ENCODE peak calls at places on chromosome 15, in ten cellular contexts. C is COR-L47; W is psoas muscle; V is OCI-LY7; B is HuH-7.5; S is activated CD8-positive, alpha-beta memory T cell treated with anti-CD3 and anti-CD28 coated beads for 48 hours; P is NCI-H524; N is GF-D8; X is stimulated activated CD8-positive, alpha-beta memory T cell treated with anti-CD3 and anti-CD28 coated beads, Interleukin-7, amount 100 ng/mL, for 4 hours; Y is stimulated activated CD4-positive, alpha-beta T cell treated with anti-CD3 and anti-CD28 coated beads, Interleukin-15, amount 100 ng/mL, for 1 hour. D is an unnamed sample.

GRCh38 chr15:97750071-97750470 is 210.4 kb upstream of the ARRDC4 start:
- DNase-seq in C (no peak), W (no peak), V (no peak), B (no peak), S (no peak), P (no peak), N (no peak), X (no peak), Y (no peak), D (no peak)

GRCh38 chr15:65371976-65372786 is 5.6 kb downstream of the IGDCC3 start:
- DNase-seq in C (no peak), W (no peak), V (no peak), B (no peak), S (no peak), P (no peak), N (no peak), X (no peak), Y (no peak), D (no peak)

GRCh38 chr15:48617619-48618018 is 27.9 kb downstream of the FBN1 start:
- DNase-seq in C (no peak), W (peak), V (no peak), B (no peak), S (no peak), P (no peak), N (peak), X (no peak), Y (no peak), D (no peak)

GRCh38 chr15:79897701-79898113 is 893 bp upstream of the MTHFS start:
- DNase-seq in C (no peak), W (no peak), V (peak), B (no peak), S (no peak), P (peak), N (no peak), X (peak), Y (no peak), D (no peak)

GRCh38 chr15:29044506-29044905 is 158.7 kb downstream of the APBA2 start:
- DNase-seq in C (no peak), W (no peak), V (no peak), B (no peak), S (no peak), P (no peak), N (no peak), X (no peak), Y (no peak), D (no peak)

GRCh38 chr15:70154440-70155347 is 57.0 kb upstream of the TLE3 start:
- DNase-seq in C (no peak), W (peak), V (no peak), B (no peak), S (no peak), P (peak), N (no peak), X (no peak), Y (no peak), D (no peak)

GRCh38 chr15:40029979-40030893 is 8.7 kb downstream of the SRP14 start:
- DNase-seq in C (no peak), W (no peak), V (no peak), B (no peak), S (no peak), P (peak), N (no peak), X (no peak), Y (no peak), D (no peak)

GRCh38 chr15:83578706-83579105 is 75.2 kb upstream of the ADAMTSL3 start:
- DNase-seq in C (no peak), W (no peak), V (no peak), B (no peak), S (no peak), P (no peak), N (no peak), X (no peak), Y (no peak), D (no peak)

GRCh38 chr15:77631790-77632551 is 741 bp downstream of the LINGO1 start:
- DNase-seq in C (no peak), W (no peak), V (no peak), B (peak), S (no peak), P (no peak), N (no peak), X (no peak), Y (no peak), D (no peak)

GRCh38 chr15:52078876-52079700 is 33.5 kb downstream of the BCL2L10 start:
- DNase-seq in C (peak), W (peak), V (peak), B (peak), S (peak), P (peak), N (no peak), X (peak), Y (peak), D (peak)

GRCh38 chr15:58549013-58549779 is 117.4 kb downstream of the LIPC start:
- DNase-seq in C (no peak), W (no peak), V (no peak), B (no peak), S (no peak), P (peak), N (no peak), X (no peak), Y (no peak), D (no peak)

GRCh38 chr15:43215961-43216360 is 4.9 kb downstream of the EPB42 start:
- DNase-seq in C (no peak), W (no peak), V (no peak), B (no peak), S (no peak), P (no peak), N (no peak), X (no peak), Y (no peak), D (no peak)

GRCh38 chr15:25089577-25089976 is 134.8 kb downstream of the SNRPN start:
- DNase-seq in C (no peak), W (no peak), V (no peak), B (no peak), S (no peak), P (no peak), N (no peak), X (no peak), Y (no peak), D (no peak)

GRCh38 chr15:31465083-31465955 is 138.7 kb downstream of the KLF13 start:
- DNase-seq in C (no peak), W (no peak), V (no peak), B (no peak), S (no peak), P (no peak), N (no peak), X (no peak), Y (no peak), D (no peak)

GRCh38 chr15:78034495-78035191 is 42.9 kb downstream of the TBC1D2B start:
- DNase-seq in C (no peak), W (no peak), V (peak), B (no peak), S (peak), P (no peak), N (peak), X (peak), Y (peak), D (peak)

GRCh38 chr15:77034620-77035467 is 36.1 kb downstream of the TSPAN3 start:
- DNase-seq in C (no peak), W (peak), V (no peak), B (peak), S (peak), P (no peak), N (no peak), X (no peak), Y (no peak), D (peak)

GRCh38 chr15:78711638-78712037 is 70.6 kb upstream of the CHRNB4 start:
- DNase-seq in C (no peak), W (no peak), V (no peak), B (no peak), S (no peak), P (no peak), N (no peak), X (no peak), Y (no peak), D (no peak)

GRCh38 chr15:74396445-74397238 is 29.2 kb upstream of the CYP11A1 start:
- DNase-seq in C (no peak), W (no peak), V (no peak), B (peak), S (no peak), P (no peak), N (no peak), X (peak), Y (no peak), D (peak)

GRCh38 chr15:73196113-73196512 is 143.8 kb downstream of the NEO1 start:
- DNase-seq in C (no peak), W (no peak), V (no peak), B (no peak), S (no peak), P (peak), N (no peak), X (no peak), Y (no peak), D (no peak)

GRCh38 chr15:68404056-68404798 is 27.7 kb downstream of the ITGA11 start:
- DNase-seq in C (no peak), W (no peak), V (no peak), B (no peak), S (no peak), P (no peak), N (no peak), X (no peak), Y (no peak), D (no peak)

GRCh38 chr15:65323071-65323511 is 18.6 kb downstream of the RNU5B-1 start:
- DNase-seq in C (peak), W (no peak), V (no peak), B (no peak), S (no peak), P (peak), N (no peak), X (no peak), Y (no peak), D (no peak)

GRCh38 chr15:90512981-90513380 is 16.7 kb upstream of the CRTC3 start:
- DNase-seq in C (no peak), W (no peak), V (no peak), B (no peak), S (no peak), P (no peak), N (no peak), X (no peak), Y (no peak), D (peak)

GRCh38 chr15:69170597-69170996 is 10.2 kb downstream of the GLCE start:
- DNase-seq in C (peak), W (no peak), V (no peak), B (no peak), S (no peak), P (no peak), N (no peak), X (no peak), Y (no peak), D (no peak)

GRCh38 chr15:33112541-33113105 is 81.9 kb downstream of the FMN1 start:
- DNase-seq in C (no peak), W (no peak), V (no peak), B (no peak), S (no peak), P (no peak), N (no peak), X (no peak), Y (no peak), D (no peak)

GRCh38 chr15:70792171-70792573 is 28.8 kb upstream of the UACA start:
- DNase-seq in C (no peak), W (no peak), V (no peak), B (no peak), S (no peak), P (peak), N (no peak), X (no peak), Y (no peak), D (no peak)

GRCh38 chr15:31338318-31338878 is 11.8 kb downstream of the KLF13 start:
- DNase-seq in C (peak), W (no peak), V (peak), B (no peak), S (no peak), P (no peak), N (no peak), X (no peak), Y (no peak), D (peak)

GRCh38 chr15:55319537-55320325 is 709 bp downstream of the PIGB start:
- DNase-seq in C (no peak), W (no peak), V (peak), B (no peak), S (no peak), P (no peak), N (no peak), X (no peak), Y (no peak), D (peak)

GRCh38 chr15:60477991-60478632 is 830 bp downstream of the ICE2 start:
- DNase-seq in C (no peak), W (no peak), V (peak), B (no peak), S (no peak), P (peak), N (no peak), X (no peak), Y (no peak), D (peak)

GRCh38 chr15:76158815-76159214 is 99.0 kb downstream of the TMEM266 start:
- DNase-seq in C (no peak), W (no peak), V (no peak), B (no peak), S (no peak), P (no peak), N (no peak), X (no peak), Y (no peak), D (no peak)

GRCh38 chr15:57356636-57357035 is 19.7 kb upstream of the CGNL1 start:
- DNase-seq in C (no peak), W (no peak), V (no peak), B (no peak), S (no peak), P (no peak), N (no peak), X (no peak), Y (no peak), D (no peak)

D was measured in Kasumi-1.